ENCODE peak calls at places on chromosomes 1 and 21, in four cellular contexts. One of them, this sample, is unnamed.

GRCh38 chr1:230591676-230592075 is 50.6 kb upstream of the COG2 start:
- DNase-seq in GM23338: no peak
- DNase-seq in CD4-positive, alpha-beta memory T cell: no peak
- DNase-seq in right lobe of liver: no peak
- DNase-seq in this sample: no peak

GRCh38 chr1:57279909-57280666 is 143.8 kb downstream of the DAB1 start:
- DNase-seq in GM23338: peak; percentile 20
- DNase-seq in CD4-positive, alpha-beta memory T cell: no peak
- DNase-seq in right lobe of liver: no peak
- DNase-seq in this sample: no peak

GRCh38 chr1:154263465-154264332 is 8.7 kb upstream of the HAX1 start:
- DNase-seq in right lobe of liver: no peak
- DNase-seq in GM23338: no peak
- DNase-seq in CD4-positive, alpha-beta memory T cell: no peak
- DNase-seq in this sample: no peak

GRCh38 chr1:30384286-30385245 is 338.8 kb downstream of the MATN1 start:
- DNase-seq in GM23338: no peak
- DNase-seq in right lobe of liver: no peak
- DNase-seq in CD4-positive, alpha-beta memory T cell: no peak
- DNase-seq in this sample: no peak

GRCh38 chr1:156657161-156657970 is 15.4 kb downstream of the BCAN start:
- DNase-seq in right lobe of liver: peak; percentile 76
- DNase-seq in CD4-positive, alpha-beta memory T cell: peak; percentile 62
- DNase-seq in GM23338: peak; percentile 81
- DNase-seq in this sample: peak; percentile 82

GRCh38 chr1:113142791-113143190 is 69.8 kb downstream of the LRIG2 start:
- DNase-seq in right lobe of liver: no peak
- DNase-seq in CD4-positive, alpha-beta memory T cell: no peak
- DNase-seq in GM23338: no peak
- DNase-seq in this sample: no peak

GRCh38 chr1:67307251-67308060 is at the start of gene IL12RB2:
- DNase-seq in CD4-positive, alpha-beta memory T cell: peak; percentile 40
- DNase-seq in right lobe of liver: peak; percentile 48
- DNase-seq in GM23338: peak; percentile 65
- DNase-seq in this sample: peak; percentile 27

GRCh38 chr1:181135462-181135781 is 46.9 kb downstream of the IER5 start:
- DNase-seq in GM23338: peak; percentile 53
- DNase-seq in CD4-positive, alpha-beta memory T cell: no peak
- DNase-seq in right lobe of liver: no peak
- DNase-seq in this sample: no peak

GRCh38 chr1:163928649-163929048 is 606.9 kb downstream of the NUF2 start:
- DNase-seq in GM23338: peak; percentile 46
- DNase-seq in right lobe of liver: no peak
- DNase-seq in CD4-positive, alpha-beta memory T cell: no peak
- DNase-seq in this sample: no peak

GRCh38 chr1:94118013-94118412 is 2.9 kb downstream of the ABCA4 start:
- DNase-seq in right lobe of liver: no peak
- DNase-seq in GM23338: no peak
- DNase-seq in CD4-positive, alpha-beta memory T cell: no peak
- DNase-seq in this sample: no peak

GRCh38 chr1:119617751-119618691 is 30.0 kb downstream of the ZNF697 start:
- DNase-seq in CD4-positive, alpha-beta memory T cell: no peak
- DNase-seq in GM23338: no peak
- DNase-seq in right lobe of liver: no peak
- DNase-seq in this sample: peak; percentile 67

GRCh38 chr1:37726191-37726590 is 33.9 kb downstream of the CDCA8 start:
- DNase-seq in right lobe of liver: no peak
- DNase-seq in GM23338: no peak
- DNase-seq in CD4-positive, alpha-beta memory T cell: no peak
- DNase-seq in this sample: no peak

GRCh38 chr21:38333290-38334272 is 76.8 kb downstream of the KCNJ15 start:
- DNase-seq in right lobe of liver: peak; percentile 82
- DNase-seq in CD4-positive, alpha-beta memory T cell: no peak
- DNase-seq in GM23338: peak; percentile 37
- DNase-seq in this sample: no peak

GRCh38 chr1:223123238-223123976 is 19.6 kb downstream of the TLR5 start:
- DNase-seq in right lobe of liver: peak; percentile 70
- DNase-seq in CD4-positive, alpha-beta memory T cell: peak; percentile 70
- DNase-seq in GM23338: peak; percentile 89
- DNase-seq in this sample: peak; percentile 71

GRCh38 chr1:222653178-222653827 is 35.4 kb downstream of the MIA3 start:
- DNase-seq in CD4-positive, alpha-beta memory T cell: no peak
- DNase-seq in right lobe of liver: no peak
- DNase-seq in GM23338: no peak
- DNase-seq in this sample: no peak

DNA sequence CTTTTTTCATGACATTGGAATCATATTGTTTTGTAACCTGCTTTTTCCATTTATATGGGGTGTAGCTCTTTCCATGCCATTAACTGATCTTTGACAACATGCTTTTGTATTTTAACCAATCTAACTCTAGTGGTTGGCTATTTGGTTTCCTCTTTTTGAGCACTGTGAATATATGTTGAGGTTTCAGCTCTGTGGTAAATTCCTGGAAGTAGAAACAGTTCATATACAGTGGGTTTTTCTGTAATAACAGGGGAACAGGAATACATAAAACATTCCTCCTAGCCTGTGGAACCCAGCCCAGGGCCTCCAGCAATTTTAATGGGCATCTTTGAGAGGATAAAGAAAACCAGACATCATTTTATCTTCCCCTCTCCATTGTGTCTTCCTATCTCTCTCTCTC is 17.4 kb downstream of the AZIN2 start:
- DNase-seq in CD4-positive, alpha-beta memory T cell: no peak
- DNase-seq in right lobe of liver: no peak
- DNase-seq in GM23338: no peak
- DNase-seq in this sample: no peak
- H3K4me1 ChIP-seq in CD4-positive, alpha-beta memory T cell: peaks cover 56% of the 10 kb centered on the region
- H3K4me1 ChIP-seq in right lobe of liver: no peaks in the 10 kb centered on the region
- H3K4me1 ChIP-seq in GM23338: peaks cover 3% of the 10 kb centered on the region
- H3K4me1 ChIP-seq in this sample: peaks cover 3% of the 10 kb centered on the region

GRCh38 chr21:44478801-44479167 is 23.5 kb downstream of the LRRC3 start:
- DNase-seq in CD4-positive, alpha-beta memory T cell: no peak
- DNase-seq in right lobe of liver: no peak
- DNase-seq in GM23338: no peak
- DNase-seq in this sample: no peak

GRCh38 chr21:44477712-44478111 is 22.4 kb downstream of the LRRC3 start:
- DNase-seq in CD4-positive, alpha-beta memory T cell: no peak
- DNase-seq in right lobe of liver: no peak
- DNase-seq in GM23338: no peak
- DNase-seq in this sample: no peak

GRCh38 chr21:44475266-44475665 is 20.0 kb downstream of the LRRC3 start:
- DNase-seq in GM23338: no peak
- DNase-seq in right lobe of liver: no peak
- DNase-seq in CD4-positive, alpha-beta memory T cell: no peak
- DNase-seq in this sample: no peak

GRCh38 chr21:44478124-44478800 is 23.0 kb downstream of the LRRC3 start:
- DNase-seq in GM23338: no peak
- DNase-seq in right lobe of liver: peak; percentile 95
- DNase-seq in CD4-positive, alpha-beta memory T cell: no peak
- DNase-seq in this sample: no peak

GRCh38 chr21:44477131-44477530 is 21.8 kb downstream of the LRRC3 start:
- DNase-seq in CD4-positive, alpha-beta memory T cell: no peak
- DNase-seq in GM23338: no peak
- DNase-seq in right lobe of liver: no peak
- DNase-seq in this sample: no peak
- H3K4me1 ChIP-seq in CD4-positive, alpha-beta memory T cell: peaks cover 3% of the 10 kb centered on the region
- H3K4me1 ChIP-seq in GM23338: no peaks in the 10 kb centered on the region
- H3K4me1 ChIP-seq in right lobe of liver: peaks cover 23% of the 10 kb centered on the region
- H3K4me1 ChIP-seq in this sample: peaks cover 2% of the 10 kb centered on the region

GRCh38 chr1:186421446-186421845 is 39.5 kb downstream of the PDC start:
- DNase-seq in CD4-positive, alpha-beta memory T cell: no peak
- DNase-seq in GM23338: no peak
- DNase-seq in right lobe of liver: no peak
- DNase-seq in this sample: no peak

GRCh38 chr1:186420311-186420710 is 40.6 kb downstream of the PDC start:
- DNase-seq in CD4-positive, alpha-beta memory T cell: no peak
- DNase-seq in right lobe of liver: no peak
- DNase-seq in GM23338: no peak
- DNase-seq in this sample: no peak

GRCh38 chr1:186420923-186421322 is 40.0 kb downstream of the PDC start:
- DNase-seq in CD4-positive, alpha-beta memory T cell: no peak
- DNase-seq in GM23338: no peak
- DNase-seq in right lobe of liver: no peak
- DNase-seq in this sample: no peak

GRCh38 chr1:186418503-186418902 is 42.4 kb downstream of the PDC start:
- DNase-seq in CD4-positive, alpha-beta memory T cell: no peak
- DNase-seq in right lobe of liver: no peak
- DNase-seq in GM23338: no peak
- DNase-seq in this sample: no peak
- H3K4me1 ChIP-seq in CD4-positive, alpha-beta memory T cell: peaks cover 9% of the 10 kb centered on the region
- H3K4me1 ChIP-seq in right lobe of liver: no peaks in the 10 kb centered on the region
- H3K4me1 ChIP-seq in GM23338: no peaks in the 10 kb centered on the region
- H3K4me1 ChIP-seq in this sample: peaks cover 6% of the 10 kb centered on the region

GRCh38 chr1:18941221-18942141 is 15.0 kb downstream of the IFFO2 start:
- DNase-seq in CD4-positive, alpha-beta memory T cell: no peak
- DNase-seq in GM23338: peak; percentile 52
- DNase-seq in right lobe of liver: peak; percentile 56
- DNase-seq in this sample: no peak

GRCh38 chr1:18942340-18942739 is 14.1 kb downstream of the IFFO2 start:
- DNase-seq in right lobe of liver: no peak
- DNase-seq in CD4-positive, alpha-beta memory T cell: no peak
- DNase-seq in GM23338: no peak
- DNase-seq in this sample: no peak

GRCh38 chr1:18943914-18944572 is 12.4 kb downstream of the IFFO2 start:
- DNase-seq in right lobe of liver: no peak
- DNase-seq in GM23338: no peak
- DNase-seq in CD4-positive, alpha-beta memory T cell: no peak
- DNase-seq in this sample: no peak

GRCh38 chr1:18944810-18945209 is 11.7 kb downstream of the IFFO2 start:
- DNase-seq in right lobe of liver: no peak
- DNase-seq in GM23338: no peak
- DNase-seq in CD4-positive, alpha-beta memory T cell: no peak
- DNase-seq in this sample: no peak

DNA sequence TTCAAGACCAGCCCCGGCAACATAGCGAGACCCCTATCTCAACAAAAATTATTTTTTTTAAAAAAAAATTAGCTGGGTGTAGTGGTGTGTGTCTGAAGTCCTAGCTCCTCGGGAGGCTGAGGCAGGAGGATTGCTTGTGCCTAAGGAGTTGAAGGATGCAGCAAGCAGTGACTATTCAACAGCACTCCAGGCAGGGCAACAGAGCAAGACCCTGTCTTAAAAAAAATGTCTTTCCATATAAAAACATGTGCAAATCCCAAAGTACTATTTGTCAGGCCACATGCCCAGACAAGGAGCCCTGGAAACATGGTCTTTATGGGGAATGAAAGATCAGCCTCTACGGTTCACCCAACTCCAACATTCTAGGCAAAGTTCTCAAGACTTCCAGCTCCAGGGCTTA is 13.3 kb downstream of the IFFO2 start:
- DNase-seq in right lobe of liver: no peak
- DNase-seq in GM23338: no peak
- DNase-seq in CD4-positive, alpha-beta memory T cell: no peak
- DNase-seq in this sample: no peak
- H3K4me1 ChIP-seq in right lobe of liver: peaks cover 31% of the 10 kb centered on the region
- H3K4me1 ChIP-seq in GM23338: peaks cover 11% of the 10 kb centered on the region
- H3K4me1 ChIP-seq in CD4-positive, alpha-beta memory T cell: peaks cover 97% of the 10 kb centered on the region
- H3K4me1 ChIP-seq in this sample: peaks cover 54% of the 10 kb centered on the region

DNA sequence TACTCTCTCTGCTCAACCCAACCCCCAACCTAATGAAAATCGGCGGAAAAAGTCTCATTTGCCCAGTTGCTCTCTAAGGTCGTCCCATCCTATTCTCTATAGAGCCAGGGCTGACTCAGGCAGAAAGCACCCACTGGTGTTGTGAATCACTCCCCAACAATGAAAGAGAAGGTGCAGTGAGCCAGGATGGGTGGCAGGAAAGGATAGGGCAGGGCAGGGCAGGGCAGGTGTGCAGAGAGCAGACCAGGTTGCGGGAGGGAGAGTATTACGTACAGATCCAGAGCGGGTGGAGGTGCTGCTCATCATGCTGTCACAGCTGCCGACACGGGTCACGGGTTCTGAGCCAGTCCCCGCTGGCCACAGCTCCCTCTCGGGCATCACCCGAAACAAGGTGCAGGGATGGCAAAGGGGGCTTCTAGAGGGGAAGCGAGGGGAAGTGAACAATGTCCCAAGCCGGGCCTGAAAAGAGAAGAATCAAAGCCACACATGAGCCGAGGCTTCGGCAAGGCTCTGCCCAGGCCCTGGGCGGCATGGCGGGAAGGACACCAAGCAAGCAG is 5.3 kb downstream of the C1orf116 start:
- DNase-seq in CD4-positive, alpha-beta memory T cell: no peak
- DNase-seq in GM23338: no peak
- DNase-seq in right lobe of liver: no peak
- DNase-seq in this sample: peak; percentile 66
- H3K4me1 ChIP-seq in CD4-positive, alpha-beta memory T cell: no peaks in the 10 kb centered on the region
- H3K4me1 ChIP-seq in GM23338: peaks cover 35% of the 10 kb centered on the region
- H3K4me1 ChIP-seq in right lobe of liver: peaks cover 29% of the 10 kb centered on the region
- H3K4me1 ChIP-seq in this sample: peaks cover 58% of the 10 kb centered on the region

DNA sequence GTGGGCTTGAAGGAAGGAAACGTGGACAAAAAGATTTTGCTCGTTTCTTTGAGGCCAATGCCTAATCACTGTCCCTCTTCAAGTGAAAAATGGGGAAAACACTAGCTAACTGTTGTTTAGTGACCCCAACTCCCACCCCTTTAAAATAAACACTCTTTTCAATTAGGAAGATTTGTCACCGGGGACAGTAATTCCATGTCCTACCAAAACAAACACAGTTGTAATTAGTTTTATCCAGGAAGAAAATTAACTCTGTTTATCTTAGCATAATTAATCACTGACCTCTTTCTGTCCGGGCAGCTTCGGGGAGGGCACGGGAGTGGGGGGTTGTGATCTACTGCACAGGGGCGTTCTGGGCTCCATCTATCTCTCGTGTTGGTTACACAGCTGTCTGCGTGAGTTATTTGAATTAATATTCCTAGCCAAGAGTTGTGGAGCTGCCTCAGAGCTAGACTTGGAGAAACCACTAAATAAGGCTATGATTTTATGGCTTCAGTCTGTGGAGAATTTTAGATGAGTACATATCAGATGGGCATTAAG is 101.9 kb upstream of the TRABD2B start:
- DNase-seq in GM23338: no peak
- DNase-seq in CD4-positive, alpha-beta memory T cell: no peak
- DNase-seq in right lobe of liver: no peak
- DNase-seq in this sample: no peak
- H3K4me1 ChIP-seq in GM23338: no peaks in the 10 kb centered on the region
- H3K4me1 ChIP-seq in CD4-positive, alpha-beta memory T cell: peaks cover 2% of the 10 kb centered on the region
- H3K4me1 ChIP-seq in right lobe of liver: no peaks in the 10 kb centered on the region
- H3K4me1 ChIP-seq in this sample: peaks cover under 1% of the 10 kb centered on the region